ENCODE peak calls at places on chromosomes 2 and 18, in ten cellular contexts. S is choroid plexus epithelial cell, G is cardiac fibroblast, Q is osteocyte, V is AG04449, D is foreskin fibroblast, A is body of pancreas, B is MCF 10A, I is left ventricle myocardium inferior, J is transverse colon. Y is an unnamed sample.

GRCh38 chr2:177675256-177676220 is 283.0 kb downstream of the AGPS start:
- DNase-seq in S (no peak), G (no peak), Q (no peak), V (no peak), D (no peak), A (no peak), B (no peak), I (no peak), J (no peak), Y (no peak)

GRCh38 chr18:12334280-12335262 is 26.5 kb downstream of the TUBB6 start:
- DNase-seq in S (peak), G (no peak), Q (no peak), V (no peak), D (no peak), A (peak), B (no peak), I (peak), J (no peak), Y (no peak)

GRCh38 chr2:160377204-160377995 is 116.2 kb downstream of the RBMS1 start:
- DNase-seq in S (peak), G (peak), Q (no peak), V (no peak), D (no peak), A (no peak), B (no peak), I (no peak), J (no peak), Y (no peak)

GRCh38 chr2:215536476-215536875 is 100.6 kb upstream of the FN1 start:
- DNase-seq in S (peak), G (no peak), Q (no peak), V (no peak), D (no peak), A (no peak), B (no peak), I (no peak), J (no peak), Y (no peak)

GRCh38 chr2:41998789-41999470 is 48.9 kb upstream of the PKDCC start:
- DNase-seq in S (no peak), G (peak), Q (no peak), V (no peak), D (no peak), A (no peak), B (no peak), I (peak), J (no peak), Y (no peak)

GRCh38 chr2:202084265-202084664 is 11.2 kb downstream of the KIAA2012 start:
- DNase-seq in S (peak), G (no peak), Q (no peak), V (no peak), D (peak), A (peak), B (no peak), I (no peak), J (no peak), Y (no peak)

GRCh38 chr18:56381151-56381550 is 257.2 kb downstream of the TXNL1 start:
- DNase-seq in S (no peak), G (no peak), Q (no peak), V (no peak), D (no peak), A (no peak), B (no peak), I (no peak), J (no peak), Y (no peak)

GRCh38 chr2:94759211-94759610 is 112.0 kb upstream of the TEKT4 start:
- DNase-seq in S (no peak), G (no peak), Q (no peak), V (no peak), D (no peak), A (no peak), B (peak), I (no peak), J (no peak), Y (no peak)

GRCh38 chr18:8654482-8655451 is 45.5 kb downstream of the RAB12 start:
- DNase-seq in S (peak), G (peak), Q (no peak), V (no peak), D (no peak), A (no peak), B (peak), I (no peak), J (no peak), Y (no peak)

GRCh38 chr2:212956665-212957064 is 194.7 kb downstream of the IKZF2 start:
- DNase-seq in S (peak), G (no peak), Q (no peak), V (no peak), D (no peak), A (no peak), B (peak), I (no peak), J (no peak), Y (no peak)

GRCh38 chr2:36559221-36559942 is 38.6 kb downstream of the FEZ2 start:
- DNase-seq in S (no peak), G (no peak), Q (no peak), V (no peak), D (no peak), A (no peak), B (no peak), I (no peak), J (no peak), Y (no peak)

GRCh38 chr2:74008761-74009395 is 24.2 kb downstream of the TET3 start:
- DNase-seq in S (no peak), G (peak), Q (no peak), V (no peak), D (no peak), A (no peak), B (no peak), I (no peak), J (no peak), Y (no peak)

DNA sequence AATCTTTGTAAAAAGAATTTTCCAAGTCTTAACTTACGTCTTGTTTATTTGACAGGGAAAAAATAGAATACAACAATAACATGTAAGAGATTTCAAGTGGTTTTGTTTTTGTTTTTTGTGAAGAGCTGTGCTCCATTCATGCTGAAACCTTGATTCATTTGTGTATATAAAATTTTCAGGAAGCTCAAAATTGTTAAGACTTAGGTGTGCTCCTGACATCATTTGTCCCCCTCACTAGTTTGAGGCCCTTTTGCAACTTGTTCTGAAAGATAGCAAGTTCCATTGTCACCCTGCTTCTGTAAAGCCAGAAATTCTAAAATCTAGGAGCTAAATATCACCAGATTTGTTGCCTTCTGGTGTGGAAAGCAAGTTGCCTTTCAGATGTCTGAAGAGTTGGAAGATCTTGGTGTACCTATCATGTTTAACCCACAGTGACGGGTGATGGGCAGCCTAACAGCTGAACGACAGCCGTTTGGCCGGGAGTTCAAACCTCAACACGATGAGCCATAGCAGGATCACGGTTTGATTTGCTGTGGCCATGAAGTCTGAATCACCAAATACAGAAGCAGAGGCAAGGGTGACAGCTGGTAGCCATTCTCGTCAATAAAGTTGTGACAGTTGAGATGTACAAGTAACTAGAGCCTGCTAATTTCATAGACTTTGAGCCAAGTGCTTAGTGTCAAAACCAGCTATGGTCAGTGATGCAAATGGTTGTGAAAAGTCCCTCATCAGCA is 205.5 kb upstream of the SP5 start:
- DNase-seq in S (no peak), G (no peak), Q (no peak), V (no peak), D (no peak), A (no peak), B (no peak), I (no peak), J (no peak), Y (no peak)
- TF ChIP-seq CTCF in S (no peak), G (no peak), Q (no peak), V (no peak), D (no peak), A (no peak), B (no peak), I (no peak), J (no peak), Y (no peak)

GRCh38 chr2:32627441-32627900 is 379 bp upstream of the TTC27 start:
- DNase-seq in S (peak), G (peak), Q (no peak), V (no peak), D (peak), A (peak), B (no peak), I (peak), J (peak), Y (no peak)
- TF ChIP-seq CTCF in S (peak), G (peak), Q (peak), V (no peak), D (peak), A (peak), B (no peak), I (peak), J (peak), Y (peak)

DNA sequence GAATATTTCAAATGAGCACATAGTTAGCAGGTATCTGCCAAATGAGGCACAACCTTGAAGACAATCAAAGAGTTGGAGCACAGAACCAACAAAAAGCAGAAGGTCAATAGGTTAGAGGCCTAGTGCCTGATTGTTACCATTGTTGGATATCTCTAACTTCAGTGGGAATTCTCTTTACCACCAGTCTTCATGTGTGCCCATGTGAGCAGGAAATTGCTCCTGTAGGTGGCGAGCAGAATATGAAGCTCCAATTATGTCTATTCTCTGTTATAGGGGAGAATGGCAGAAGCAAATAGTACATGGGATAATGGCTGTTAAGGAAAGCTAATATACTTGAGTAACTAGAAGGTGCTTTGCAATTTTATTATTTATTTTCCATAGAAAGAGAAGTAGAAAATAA is 14.9 kb upstream of the ZNF385B start:
- DNase-seq in S (peak), G (no peak), Q (no peak), V (no peak), D (no peak), A (no peak), B (no peak), I (no peak), J (no peak), Y (no peak)
- TF ChIP-seq CTCF in S (peak), G (no peak), Q (no peak), V (no peak), D (no peak), A (no peak), B (no peak), I (no peak), J (no peak), Y (peak)

DNA sequence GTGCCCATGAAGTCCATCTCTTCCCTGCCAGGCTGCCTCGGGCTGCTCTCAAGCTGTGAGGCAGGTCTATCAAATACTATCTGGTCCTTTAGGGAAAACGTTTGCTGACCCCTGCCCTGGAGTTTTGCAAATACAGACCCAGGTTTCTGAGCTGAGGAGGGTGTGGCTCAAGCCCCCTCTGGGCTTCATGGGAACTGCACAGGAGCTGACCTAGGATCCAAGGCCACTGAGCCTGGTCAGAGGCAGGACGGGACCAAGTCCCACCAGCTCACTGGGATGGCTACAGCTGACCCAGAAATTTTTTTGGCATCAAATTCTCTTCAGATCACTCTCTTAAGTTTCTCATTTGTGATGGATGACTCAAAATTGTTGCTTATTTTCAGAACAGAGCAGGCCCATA is 14.1 kb downstream of the ZNF516 start:
- DNase-seq in S (no peak), G (no peak), Q (no peak), V (no peak), D (no peak), A (no peak), B (no peak), I (no peak), J (no peak), Y (no peak)
- TF ChIP-seq CTCF in S (peak), G (peak), Q (no peak), V (no peak), D (no peak), A (no peak), B (no peak), I (no peak), J (no peak), Y (peak)

GRCh38 chr18:70289351-70290330 is 796 bp downstream of the SOCS6 start:
- DNase-seq in S (peak), G (peak), Q (peak), V (no peak), D (peak), A (peak), B (peak), I (peak), J (peak), Y (no peak)
- TF ChIP-seq CTCF in S (no peak), G (no peak), Q (no peak), V (no peak), D (no peak), A (no peak), B (no peak), I (no peak), J (no peak), Y (no peak)

GRCh38 chr2:28250006-28250405 is 142.7 kb upstream of the FOSL2 start:
- DNase-seq in S (peak), G (peak), Q (peak), V (peak), D (peak), A (no peak), B (peak), I (no peak), J (no peak), Y (peak)
- TF ChIP-seq CTCF in S (no peak), G (no peak), Q (no peak), V (no peak), D (no peak), A (no peak), B (no peak), I (no peak), J (no peak), Y (peak)

Y was measured in BJ.